ENCODE peak calls at places on chromosome 19, in nine cellular contexts. P is hepatocyte; V is EH; H is GM03348; K is stimulated activated CD4-positive, alpha-beta T cell treated with anti-CD3 and anti-CD28 coated beads, Interleukin-4, amount 100 ng/mL, for 48 hours; T is cardiac fibroblast; A is cardiac muscle cell; F is germinal center; W is transverse colon. E is an unnamed sample.

GRCh38 chr19:17026041-17026658 is 460 bp downstream of the CPAMD8 start:
- DNase-seq in W (peak), K (no peak), A (peak), H (no peak), V (no peak), T (no peak), F (peak), P (peak), E (peak)

GRCh38 chr19:14072535-14073231 is at the start of gene MISP3:
- DNase-seq in W (peak), K (no peak), H (no peak), V (peak), P (peak), A (no peak), F (peak), T (peak), E (peak)

GRCh38 chr19:4119763-4120162 is 4.2 kb downstream of the MAP2K2 start:
- DNase-seq in F (no peak), V (no peak), A (no peak), T (no peak), K (no peak), W (no peak), H (no peak), P (no peak), E (no peak)

GRCh38 chr19:28313633-28314032 is 899.3 kb downstream of the UQCRFS1 start:
- DNase-seq in F (no peak), P (no peak), A (peak), W (no peak), H (peak), V (peak), K (no peak), T (peak), E (no peak)

GRCh38 chr19:40717325-40717879 is 490 bp downstream of the ITPKC start:
- DNase-seq in F (no peak), T (no peak), A (no peak), W (no peak), K (no peak), V (no peak), H (no peak), P (no peak), E (no peak)

GRCh38 chr19:14081797-14082674 is 3.5 kb downstream of the C19orf67 start:
- DNase-seq in W (peak), K (no peak), V (no peak), P (peak), H (peak), T (no peak), A (no peak), F (no peak), E (no peak)

GRCh38 chr19:37982655-37983054 is 75.6 kb downstream of the SIPA1L3 start:
- DNase-seq in F (no peak), W (no peak), A (no peak), H (no peak), V (no peak), T (no peak), K (no peak), P (no peak), E (no peak)

GRCh38 chr19:48968179-48968661 is 3.1 kb downstream of the FTL start:
- DNase-seq in W (no peak), V (peak), H (peak), P (no peak), K (no peak), A (peak), T (no peak), F (no peak), E (peak)

GRCh38 chr19:33225458-33225925 is at the start of gene SLC7A10:
- DNase-seq in K (no peak), T (peak), V (no peak), H (no peak), W (no peak), F (no peak), A (peak), P (peak), E (no peak)

GRCh38 chr19:53969366-53969765 is 6.6 kb downstream of the CACNG8 start:
- DNase-seq in W (no peak), H (no peak), F (no peak), P (no peak), V (no peak), T (no peak), A (no peak), K (no peak), E (no peak)

GRCh38 chr19:17510220-17510993 is 1.0 kb upstream of the PGLS start:
- DNase-seq in H (no peak), A (peak), K (no peak), F (no peak), T (peak), P (no peak), V (peak), W (no peak), E (no peak)

GRCh38 chr19:39778763-39779162 is at the start of gene LEUTX:
- DNase-seq in K (no peak), V (no peak), T (no peak), W (no peak), A (no peak), F (no peak), H (no peak), P (no peak), E (no peak)

GRCh38 chr19:35045667-35046300 is 4.3 kb downstream of the HPN start:
- DNase-seq in T (peak), V (peak), W (no peak), P (peak), A (peak), K (no peak), H (peak), F (peak), E (no peak)

GRCh38 chr19:18453269-18454024 is 15.5 kb upstream of the ISYNA1 start:
- DNase-seq in K (no peak), H (no peak), T (no peak), A (no peak), W (no peak), V (peak), P (no peak), F (no peak), E (no peak)

GRCh38 chr19:8308891-8309291 is 733 bp upstream of the CD320 start:
- DNase-seq in P (no peak), F (no peak), K (no peak), T (no peak), V (no peak), A (no peak), W (no peak), H (no peak), E (no peak)

GRCh38 chr19:33668968-33669367 is 47.2 kb downstream of the CHST8 start:
- DNase-seq in T (no peak), A (no peak), K (no peak), W (no peak), V (no peak), F (no peak), H (no peak), P (no peak), E (no peak)

GRCh38 chr19:37987356-37988332 is 80.6 kb downstream of the SIPA1L3 start:
- DNase-seq in T (no peak), W (peak), A (no peak), P (peak), V (peak), F (no peak), K (no peak), H (no peak), E (no peak)

GRCh38 chr19:45560686-45561085 is 23.9 kb downstream of the OPA3 start:
- DNase-seq in K (no peak), V (no peak), A (no peak), F (no peak), P (no peak), H (no peak), T (no peak), W (no peak), E (no peak)

GRCh38 chr19:21891086-21891485 is 55.1 kb upstream of the ZNF43 start:
- DNase-seq in K (no peak), F (no peak), P (no peak), V (no peak), H (no peak), W (no peak), T (no peak), A (no peak), E (no peak)

GRCh38 chr19:12952488-12953455 is 4.3 kb downstream of the GADD45GIP1 start:
- DNase-seq in P (no peak), H (peak), A (peak), V (peak), T (peak), K (no peak), F (no peak), W (no peak), E (peak)

GRCh38 chr19:49636230-49636932 is 3.6 kb downstream of the RRAS start:
- DNase-seq in W (no peak), H (no peak), T (no peak), P (no peak), K (no peak), F (no peak), V (no peak), A (no peak), E (no peak)

E was measured in cerebellar cortex.